ENCODE peak calls at places on chromosomes 2 and 18, in six cellular contexts. O, X, D, Q, F and M are unnamed samples.

GRCh38 chr2:75892490-75892889 is 181.8 kb upstream of the GCFC2 start:
- DNase-seq in O (no peak), X (no peak), D (no peak), Q (no peak), F (no peak), M (no peak)

GRCh38 chr2:201697899-201698298 is 545 bp downstream of the MPP4 start:
- DNase-seq in O (no peak), X (peak; percentile 86), D (peak; percentile 76), Q (no peak), F (no peak), M (no peak)

GRCh38 chr18:10153924-10154635 is 240.3 kb downstream of the VAPA start:
- DNase-seq in O (no peak), X (no peak), D (no peak), Q (no peak), F (no peak), M (no peak)

GRCh38 chr2:222318026-222318711 is 19.4 kb upstream of the PAX3 start:
- DNase-seq in O (peak; percentile 71), X (peak; percentile 52), D (peak; percentile 78), Q (peak; percentile 80), F (peak; percentile 43), M (no peak)

GRCh38 chr2:47653036-47653435 is 129.9 kb upstream of the MSH6 start:
- DNase-seq in O (no peak), X (no peak), D (no peak), Q (no peak), F (no peak), M (no peak)

GRCh38 chr2:12096425-12096824 is 350.0 kb downstream of the LPIN1 start:
- DNase-seq in O (no peak), X (no peak), D (no peak), Q (no peak), F (no peak), M (no peak)

GRCh38 chr2:61328707-61329251 is 142.1 kb downstream of the USP34 start:
- DNase-seq in O (peak; percentile 53), X (peak; percentile 6), D (no peak), Q (no peak), F (no peak), M (no peak)

GRCh38 chr2:120867290-120868231 is 131.9 kb downstream of the GLI2 start:
- DNase-seq in O (peak; percentile 73), X (peak; percentile 77), D (peak; percentile 90), Q (peak; percentile 76), F (no peak), M (peak; percentile 95)

GRCh38 chr2:73870084-73870483 is 22.7 kb upstream of the ACTG2 start:
- DNase-seq in O (no peak), X (peak; percentile 98), D (peak; percentile 99), Q (no peak), F (no peak), M (peak; percentile 81)

GRCh38 chr2:9802576-9802993 is 40.7 kb upstream of the TAF1B start:
- DNase-seq in O (peak; percentile 28), X (no peak), D (no peak), Q (no peak), F (no peak), M (no peak)

GRCh38 chr18:57154389-57154788 is 7.5 kb downstream of the BOD1L2 start:
- DNase-seq in O (no peak), X (no peak), D (no peak), Q (no peak), F (no peak), M (no peak)

GRCh38 chr2:82790277-82791021 is 1668.6 kb downstream of the SUCLG1 start:
- DNase-seq in O (no peak), X (peak; percentile 11), D (peak; percentile 91), Q (peak; percentile 4), F (no peak), M (no peak)

GRCh38 chr2:42964444-42965081 is 172.2 kb upstream of the HAAO start:
- DNase-seq in O (peak; percentile 75), X (peak; percentile 98), D (peak; percentile 98), Q (no peak), F (no peak), M (peak; percentile 95)

GRCh38 chr2:76870581-76870980 is 651.6 kb downstream of the LRRTM4 start:
- DNase-seq in O (no peak), X (peak; percentile 31), D (peak; percentile 39), Q (no peak), F (no peak), M (no peak)

GRCh38 chr2:237818066-237818473 is 19.5 kb downstream of the RBM44 start:
- DNase-seq in O (no peak), X (peak; percentile 45), D (peak; percentile 65), Q (no peak), F (no peak), M (no peak)

GRCh38 chr2:203998195-203998804 is 61.7 kb downstream of the ICOS start:
- DNase-seq in O (no peak), X (peak; percentile 22), D (peak; percentile 58), Q (no peak), F (no peak), M (no peak)

GRCh38 chr2:136917281-136917680 is 151.9 kb downstream of the THSD7B start:
- DNase-seq in O (no peak), X (no peak), D (no peak), Q (no peak), F (no peak), M (no peak)

GRCh38 chr2:231905026-231905425 is 21.2 kb downstream of the NPPC start:
- DNase-seq in O (no peak), X (no peak), D (no peak), Q (no peak), F (no peak), M (peak; percentile 33)

GRCh38 chr2:164574931-164575330 is 46.4 kb downstream of the GRB14 start:
- DNase-seq in O (no peak), X (no peak), D (no peak), Q (no peak), F (no peak), M (no peak)

GRCh38 chr2:151796774-151797173 is 31.4 kb downstream of the ARL5A start:
- DNase-seq in O (no peak), X (no peak), D (no peak), Q (no peak), F (no peak), M (no peak)

GRCh38 chr2:20050104-20050711 is 1.2 kb downstream of the LAPTM4A start:
- DNase-seq in O (peak; percentile 48), X (peak; percentile 88), D (peak; percentile 85), Q (no peak), F (no peak), M (no peak)

GRCh38 chr2:239194731-239195317 is 206.0 kb downstream of the HDAC4 start:
- DNase-seq in O (peak; percentile 10), X (no peak), D (no peak), Q (no peak), F (no peak), M (peak; percentile 68)